ENCODE peak calls at places on chromosomes 2 and 18, in six cellular contexts. R is astrocyte of the cerebellum, J is hypothalamus, K is HS-5, O is A549, U is DND-41. F is an unnamed sample.

GRCh38 chr18:38575023-38575422 is 1009.4 kb upstream of the CELF4 start:
- DNase-seq in R (no peak), J (no peak), K (no peak), O (no peak), U (peak), F (no peak)

GRCh38 chr2:80075719-80076118 is 228.8 kb downstream of the LRRTM1 start:
- DNase-seq in R (no peak), J (no peak), K (no peak), O (no peak), U (no peak), F (no peak)

GRCh38 chr2:240359695-240360094 is 75.8 kb upstream of the GPC1 start:
- DNase-seq in R (no peak), J (no peak), K (no peak), O (no peak), U (no peak), F (no peak)

GRCh38 chr2:234135750-234136221 is 85.3 kb downstream of the SPP2 start:
- DNase-seq in R (peak), J (peak), K (peak), O (peak), U (peak), F (peak)

GRCh38 chr2:43977677-43978076 is 18.1 kb downstream of the LRPPRC start:
- DNase-seq in R (no peak), J (no peak), K (no peak), O (no peak), U (no peak), F (peak)

GRCh38 chr2:158509928-158510797 is 53.4 kb downstream of the PKP4 start:
- DNase-seq in R (no peak), J (no peak), K (no peak), O (no peak), U (no peak), F (peak)

GRCh38 chr2:37527362-37527761 is 144.1 kb downstream of the CDC42EP3 start:
- DNase-seq in R (no peak), J (no peak), K (no peak), O (no peak), U (no peak), F (no peak)

GRCh38 chr2:142153601-142154000 is 22.8 kb upstream of the LRP1B start:
- DNase-seq in R (peak), J (no peak), K (no peak), O (no peak), U (no peak), F (no peak)

GRCh38 chr2:26018184-26018716 is 15.6 kb upstream of the RAB10 start:
- DNase-seq in R (peak), J (no peak), K (peak), O (peak), U (no peak), F (peak)

GRCh38 chr2:100289020-100289419 is 33.3 kb downstream of the LONRF2 start:
- DNase-seq in R (no peak), J (no peak), K (no peak), O (no peak), U (no peak), F (no peak)

GRCh38 chr18:28399781-28400362 is 222.9 kb upstream of the CDH2 start:
- DNase-seq in R (no peak), J (no peak), K (no peak), O (no peak), U (no peak), F (no peak)

GRCh38 chr2:17873021-17873420 is 5.4 kb upstream of the KCNS3 start:
- DNase-seq in R (no peak), J (no peak), K (no peak), O (no peak), U (no peak), F (no peak)

GRCh38 chr2:97998431-97998830 is 2.7 kb upstream of the TMEM131 start:
- DNase-seq in R (no peak), J (no peak), K (no peak), O (no peak), U (no peak), F (no peak)

GRCh38 chr2:226524381-226524843 is 275.2 kb downstream of the IRS1 start:
- DNase-seq in R (peak), J (no peak), K (no peak), O (peak), U (no peak), F (peak)

GRCh38 chr2:14936436-14936835 is 303.9 kb downstream of the LRATD1 start:
- DNase-seq in R (no peak), J (no peak), K (no peak), O (no peak), U (no peak), F (no peak)

GRCh38 chr2:159234868-159235267 is 51.6 kb downstream of the WDSUB1 start:
- DNase-seq in R (no peak), J (no peak), K (no peak), O (no peak), U (no peak), F (no peak)

GRCh38 chr2:136765736-136766323 is 485 bp downstream of the THSD7B start:
- DNase-seq in R (no peak), J (no peak), K (no peak), O (no peak), U (no peak), F (no peak)

GRCh38 chr2:84781942-84782716 is 98.8 kb downstream of the TRABD2A start:
- DNase-seq in R (no peak), J (no peak), K (no peak), O (no peak), U (no peak), F (peak)

GRCh38 chr2:159251296-159252173 is 35.0 kb downstream of the WDSUB1 start:
- DNase-seq in R (no peak), J (no peak), K (no peak), O (no peak), U (no peak), F (no peak)

GRCh38 chr2:234404957-234405356 is 91.9 kb downstream of the ARL4C start:
- DNase-seq in R (no peak), J (no peak), K (no peak), O (no peak), U (no peak), F (no peak)

GRCh38 chr2:189570565-189570964 is 10.0 kb downstream of the SLC40A1 start:
- DNase-seq in R (peak), J (no peak), K (peak), O (no peak), U (no peak), F (peak)

GRCh38 chr18:47163241-47163640 is 12.9 kb downstream of the IER3IP1 start:
- DNase-seq in R (no peak), J (no peak), K (no peak), O (no peak), U (no peak), F (peak)

GRCh38 chr2:215215637-215216036 is 77.2 kb upstream of the ABCA12 start:
- DNase-seq in R (no peak), J (no peak), K (no peak), O (no peak), U (no peak), F (no peak)

GRCh38 chr2:69741281-69742169 is at the start of gene ANXA4:
- DNase-seq in R (peak), J (peak), K (peak), O (peak), U (peak), F (peak)

GRCh38 chr2:176814740-176815367 is 397.7 kb upstream of the HNRNPA3 start:
- DNase-seq in R (no peak), J (no peak), K (peak), O (peak), U (no peak), F (peak)

GRCh38 chr2:187500585-187501359 is 52.7 kb upstream of the CALCRL start:
- DNase-seq in R (peak), J (no peak), K (peak), O (peak), U (no peak), F (peak)

GRCh38 chr2:61135510-61135909 is 26.5 kb upstream of the C2orf74 start:
- DNase-seq in R (peak), J (no peak), K (no peak), O (peak), U (no peak), F (peak)

GRCh38 chr2:149278146-149278878 is 52.1 kb upstream of the LYPD6 start:
- DNase-seq in R (no peak), J (no peak), K (no peak), O (no peak), U (no peak), F (no peak)

GRCh38 chr18:24837065-24837464 is 376.6 kb downstream of the HRH4 start:
- DNase-seq in R (no peak), J (no peak), K (peak), O (no peak), U (no peak), F (peak)

GRCh38 chr18:78722391-78722790 is 257.2 kb upstream of the SALL3 start:
- DNase-seq in R (no peak), J (no peak), K (no peak), O (no peak), U (no peak), F (no peak)

GRCh38 chr2:179622635-179623034 is 238.8 kb downstream of the ZNF385B start:
- DNase-seq in R (no peak), J (no peak), K (no peak), O (no peak), U (no peak), F (no peak)

GRCh38 chr2:200469708-200470600 is 39.9 kb downstream of the KCTD18 start:
- DNase-seq in R (no peak), J (no peak), K (no peak), O (no peak), U (no peak), F (no peak)

GRCh38 chr2:158969717-158970521 is 1.5 kb downstream of the TANC1 start:
- DNase-seq in R (no peak), J (peak), K (no peak), O (peak), U (peak), F (peak)

GRCh38 chr2:143830476-143830875 is 689.4 kb downstream of the ZEB2 start:
- DNase-seq in R (no peak), J (no peak), K (no peak), O (no peak), U (no peak), F (no peak)

GRCh38 chr2:53939656-53940055 is 31.1 kb downstream of the PSME4 start:
- DNase-seq in R (peak), J (no peak), K (no peak), O (no peak), U (no peak), F (peak)

GRCh38 chr18:74353169-74353775 is 37.6 kb downstream of the C18orf63 start:
- DNase-seq in R (peak), J (peak), K (no peak), O (peak), U (peak), F (peak)